ENCODE peak calls at places on chromosomes 2 and 18, in nine cellular contexts. I, J, B, L, A, D, V, U and C are unnamed samples.

GRCh38 chr2:149817206-149817605 is 229.6 kb upstream of the MMADHC start:
- DNase-seq in I (no peak), J (no peak), B (no peak), L (no peak), A (no peak), D (no peak), V (no peak), U (no peak), C (no peak)

GRCh38 chr2:101806123-101806522 is 108.6 kb downstream of the MAP4K4 start:
- DNase-seq in I (no peak), J (no peak), B (no peak), L (no peak), A (no peak), D (peak), V (no peak), U (no peak), C (no peak)

GRCh38 chr2:102386004-102386403 is 30.4 kb downstream of the IL18R1 start:
- DNase-seq in I (no peak), J (no peak), B (no peak), L (no peak), A (no peak), D (no peak), V (no peak), U (no peak), C (no peak)

GRCh38 chr2:2178921-2179320 is 152.2 kb downstream of the MYT1L start:
- DNase-seq in I (no peak), J (no peak), B (no peak), L (no peak), A (no peak), D (no peak), V (no peak), U (no peak), C (no peak)

GRCh38 chr2:85164145-85164559 is 31.0 kb downstream of the TCF7L1 start:
- DNase-seq in I (no peak), J (no peak), B (no peak), L (no peak), A (no peak), D (no peak), V (no peak), U (no peak), C (no peak)

GRCh38 chr2:238306680-238306998 is 13.7 kb upstream of the TRAF3IP1 start:
- DNase-seq in I (peak), J (no peak), B (peak), L (no peak), A (no peak), D (no peak), V (no peak), U (no peak), C (peak)

GRCh38 chr18:4017479-4017878 is 437.6 kb downstream of the DLGAP1 start:
- DNase-seq in I (no peak), J (no peak), B (no peak), L (no peak), A (no peak), D (peak), V (no peak), U (no peak), C (no peak)

GRCh38 chr18:53610957-53611356 is 613.5 kb downstream of the MBD2 start:
- DNase-seq in I (no peak), J (no peak), B (no peak), L (no peak), A (no peak), D (no peak), V (no peak), U (no peak), C (no peak)

GRCh38 chr2:227703280-227703732 is 14.5 kb downstream of the SLC19A3 start:
- DNase-seq in I (no peak), J (no peak), B (no peak), L (no peak), A (no peak), D (no peak), V (no peak), U (no peak), C (peak)

GRCh38 chr2:239629936-239630617 is 229.3 kb upstream of the HDAC4 start:
- DNase-seq in I (no peak), J (no peak), B (no peak), L (no peak), A (no peak), D (no peak), V (no peak), U (no peak), C (no peak)

GRCh38 chr2:198692907-198693510 is 764.7 kb downstream of the SATB2 start:
- DNase-seq in I (no peak), J (no peak), B (no peak), L (no peak), A (no peak), D (no peak), V (no peak), U (no peak), C (no peak)

GRCh38 chr18:36942264-36942663 is 113.3 kb downstream of the KIAA1328 start:
- DNase-seq in I (no peak), J (no peak), B (no peak), L (no peak), A (no peak), D (peak), V (no peak), U (no peak), C (no peak)

GRCh38 chr18:56083097-56083865 is 495.3 kb upstream of the TCF4 start:
- DNase-seq in I (peak), J (no peak), B (no peak), L (no peak), A (no peak), D (no peak), V (peak), U (no peak), C (peak)

GRCh38 chr18:267380-267687 is 513 bp downstream of the THOC1 start:
- DNase-seq in I (no peak), J (no peak), B (no peak), L (no peak), A (no peak), D (peak), V (no peak), U (peak), C (no peak)

GRCh38 chr2:233816771-233817170 is 37.6 kb downstream of the HJURP start:
- DNase-seq in I (peak), J (peak), B (peak), L (no peak), A (peak), D (no peak), V (peak), U (no peak), C (no peak)

GRCh38 chr2:233816334-233816733 is 38.0 kb downstream of the HJURP start:
- DNase-seq in I (peak), J (peak), B (peak), L (no peak), A (no peak), D (no peak), V (no peak), U (no peak), C (peak)

GRCh38 chr2:233817305-233817980 is 36.9 kb downstream of the HJURP start:
- DNase-seq in I (peak), J (peak), B (peak), L (no peak), A (peak), D (no peak), V (peak), U (peak), C (peak)

GRCh38 chr2:233818639-233819621 is 35.4 kb downstream of the HJURP start:
- DNase-seq in I (peak), J (peak), B (peak), L (no peak), A (peak), D (no peak), V (peak), U (peak), C (no peak)

GRCh38 chr2:233817995-233818638 is 36.2 kb downstream of the HJURP start:
- DNase-seq in I (peak), J (peak), B (no peak), L (no peak), A (peak), D (no peak), V (peak), U (no peak), C (no peak)
- H3K27ac ChIP-seq in I (no peak), J (no peak), B (no peak), L (no peak), A (no peak), D (peak), V (no peak), U (no peak), C (no peak)

GRCh38 chr18:13612111-13612997 is 114.0 kb downstream of the FAM210A start:
- DNase-seq in I (no peak), J (no peak), B (no peak), L (peak), A (peak), D (no peak), V (no peak), U (no peak), C (no peak)
- H3K4me3 ChIP-seq in I (no peak), J (peak), B (peak), L (peak), A (peak), D (no peak), V (peak), U (peak), C (no peak)

DNA sequence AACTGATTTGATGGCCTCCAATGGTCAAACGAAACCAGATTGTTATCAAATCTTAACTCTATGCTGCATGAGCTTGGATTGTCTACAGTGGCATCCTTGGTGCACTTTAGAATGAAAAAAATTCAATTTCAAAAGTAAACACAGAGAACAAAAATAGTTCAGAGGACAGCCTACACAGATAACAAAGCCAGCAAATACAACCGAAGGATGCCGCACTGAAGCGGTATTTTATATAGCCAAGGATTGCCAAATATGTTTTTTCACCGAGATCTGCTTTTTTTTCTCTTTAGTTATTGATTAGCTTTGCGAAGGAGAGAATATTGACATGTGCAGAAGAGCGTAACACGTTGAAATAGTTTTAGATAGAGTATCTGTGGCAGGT is 72.0 kb downstream of the SLC4A3 start:
- DNase-seq in I (no peak), J (no peak), B (no peak), L (no peak), A (no peak), D (no peak), V (no peak), U (no peak), C (no peak)
- H3K27ac ChIP-seq in I (no peak), J (no peak), B (no peak), L (no peak), A (no peak), D (no peak), V (no peak), U (no peak), C (no peak)

GRCh38 chr18:10518595-10519273 is 7.1 kb upstream of the NAPG start:
- DNase-seq in I (no peak), J (no peak), B (peak), L (no peak), A (peak), D (no peak), V (peak), U (peak), C (no peak)

GRCh38 chr18:10516078-10516477 is 9.7 kb upstream of the NAPG start:
- DNase-seq in I (no peak), J (no peak), B (no peak), L (no peak), A (no peak), D (no peak), V (no peak), U (no peak), C (no peak)

GRCh38 chr18:10519999-10520935 is 5.6 kb upstream of the NAPG start:
- DNase-seq in I (peak), J (peak), B (peak), L (peak), A (peak), D (peak), V (peak), U (peak), C (peak)

GRCh38 chr18:10522574-10522973 is 3.3 kb upstream of the NAPG start:
- DNase-seq in I (no peak), J (no peak), B (no peak), L (no peak), A (no peak), D (no peak), V (no peak), U (no peak), C (no peak)

DNA sequence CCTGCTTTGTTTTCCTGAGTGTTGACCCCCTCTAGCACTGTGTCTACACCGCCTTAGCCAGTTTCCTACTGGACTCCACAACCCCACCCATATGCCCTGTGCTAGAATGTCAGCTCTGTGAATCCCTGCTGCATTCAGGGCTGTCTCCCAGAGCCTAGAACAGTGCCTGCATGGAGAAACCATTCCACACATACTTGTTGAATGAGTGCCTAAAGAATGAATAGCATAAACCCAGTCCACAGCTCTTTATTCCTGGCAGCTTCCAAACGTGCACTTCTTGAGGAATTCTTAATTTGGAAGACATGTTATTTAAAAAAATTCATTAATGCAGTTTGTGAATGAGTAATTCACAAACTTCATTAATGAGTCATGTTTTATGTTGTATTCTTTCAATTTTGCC is 6.5 kb upstream of the NAPG start:
- DNase-seq in I (no peak), J (no peak), B (no peak), L (no peak), A (no peak), D (no peak), V (no peak), U (no peak), C (no peak)
- H3K4me3 ChIP-seq in I (no peak), J (peak), B (no peak), L (no peak), A (no peak), D (no peak), V (no peak), U (no peak), C (no peak)

GRCh38 chr2:170588729-170589128 is 126.4 kb upstream of the SP5 start:
- DNase-seq in I (no peak), J (no peak), B (no peak), L (no peak), A (no peak), D (no peak), V (no peak), U (no peak), C (no peak)
- H3K27ac ChIP-seq in I (no peak), J (no peak), B (no peak), L (no peak), A (no peak), D (no peak), V (no peak), U (no peak), C (no peak)

GRCh38 chr2:113818382-113818951 is 62.0 kb upstream of the SLC35F5 start:
- DNase-seq in I (no peak), J (no peak), B (no peak), L (no peak), A (peak), D (peak), V (peak), U (peak), C (no peak)
- H3K4me3 ChIP-seq in I (no peak), J (peak), B (no peak), L (no peak), A (no peak), D (peak), V (no peak), U (no peak), C (no peak)

DNA sequence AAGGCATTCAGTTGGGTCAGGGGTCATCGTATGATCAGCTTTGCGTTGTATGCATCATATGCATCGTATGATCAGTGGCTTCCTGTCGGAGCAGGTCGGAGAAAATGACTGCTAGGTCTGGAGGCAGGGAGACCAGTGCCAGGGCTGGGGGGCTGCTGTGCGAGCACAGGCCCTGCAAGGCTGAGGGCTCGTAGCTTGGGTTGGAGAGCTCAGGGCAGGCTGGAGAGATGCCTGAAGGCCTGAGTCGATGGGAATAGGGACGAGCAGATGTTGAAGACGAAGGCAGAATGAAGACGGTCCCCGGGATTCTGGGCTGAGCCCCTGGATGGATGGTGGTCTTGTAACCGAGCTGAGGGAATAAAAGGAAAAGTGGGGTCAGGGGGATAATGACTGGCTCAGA is 25.3 kb upstream of the ACKR3 start:
- DNase-seq in I (no peak), J (no peak), B (no peak), L (no peak), A (no peak), D (no peak), V (no peak), U (no peak), C (no peak)
- H3K27ac ChIP-seq in I (no peak), J (no peak), B (no peak), L (no peak), A (no peak), D (no peak), V (no peak), U (no peak), C (no peak)

GRCh38 chr2:22521620-22522019 is 863.4 kb upstream of the KLHL29 start:
- DNase-seq in I (no peak), J (no peak), B (no peak), L (no peak), A (no peak), D (no peak), V (no peak), U (no peak), C (no peak)

GRCh38 chr2:22520337-22521288 is 864.4 kb upstream of the KLHL29 start:
- DNase-seq in I (no peak), J (no peak), B (no peak), L (no peak), A (no peak), D (no peak), V (no peak), U (no peak), C (no peak)

GRCh38 chr2:22525676-22526075 is 859.3 kb upstream of the KLHL29 start:
- DNase-seq in I (no peak), J (no peak), B (no peak), L (no peak), A (no peak), D (no peak), V (no peak), U (no peak), C (no peak)
- H3K4me3 ChIP-seq in I (no peak), J (no peak), B (no peak), L (no peak), A (no peak), D (no peak), V (no peak), U (no peak), C (no peak)

GRCh38 chr18:76565238-76566173 is 70.5 kb upstream of the ZNF516 start:
- DNase-seq in I (peak), J (no peak), B (peak), L (no peak), A (peak), D (no peak), V (peak), U (peak), C (no peak)
- H3K27ac ChIP-seq in I (peak), J (peak), B (peak), L (no peak), A (peak), D (peak), V (peak), U (peak), C (peak)

GRCh38 chr2:189411860-189412259 is 29.4 kb upstream of the WDR75 start:
- DNase-seq in I (no peak), J (no peak), B (no peak), L (no peak), A (no peak), D (no peak), V (no peak), U (no peak), C (no peak)
- H3K4me3 ChIP-seq in I (no peak), J (peak), B (no peak), L (no peak), A (no peak), D (no peak), V (no peak), U (no peak), C (no peak)